ENCODE peak calls at places on chromosomes 5 and 9, in six cellular contexts. C, O, B, W, P and X are unnamed samples.

GRCh38 chr5:143019614-143020515 is 249.7 kb downstream of the ARHGAP26 start:
- DNase-seq in O (no peak), P (no peak), B (no peak), C (no peak), W (no peak), X (peak)

GRCh38 chr5:108884736-108885135 is 137.0 kb downstream of the FER start:
- DNase-seq in B (no peak), C (no peak), O (peak), W (no peak), P (no peak), X (peak)

GRCh38 chr5:171418982-171419662 is at the start of gene FGF18:
- DNase-seq in W (peak), C (peak), P (peak), B (peak), O (peak), X (peak)

GRCh38 chr9:137405677-137406081 is 17.3 kb downstream of the EXD3 start:
- DNase-seq in W (no peak), O (peak), P (no peak), C (peak), B (no peak), X (no peak)

GRCh38 chr9:80698725-80699124 is 990.6 kb downstream of the TLE1 start:
- DNase-seq in B (no peak), P (no peak), C (no peak), O (peak), W (no peak), X (no peak)

GRCh38 chr5:173591300-173591622 is 25.2 kb downstream of the BOD1 start:
- DNase-seq in W (no peak), C (no peak), P (peak), B (no peak), O (no peak), X (no peak)

GRCh38 chr5:124737651-124738050 is 8.8 kb downstream of the ZNF608 start:
- DNase-seq in W (no peak), B (no peak), O (no peak), P (no peak), C (no peak), X (no peak)

GRCh38 chr5:168073991-168074800 is 217.2 kb upstream of the WWC1 start:
- DNase-seq in B (no peak), C (no peak), O (no peak), W (no peak), P (no peak), X (no peak)

GRCh38 chr9:104927912-104928740 is at the start of gene ABCA1:
- DNase-seq in P (peak), W (peak), B (peak), O (peak), C (peak), X (peak)

GRCh38 chr5:15787676-15788075 is 287.7 kb downstream of the FBXL7 start:
- DNase-seq in C (no peak), O (no peak), P (no peak), W (no peak), B (no peak), X (no peak)

GRCh38 chr9:131735238-131736181 is 4.4 kb downstream of the RAPGEF1 start:
- DNase-seq in W (no peak), B (no peak), O (no peak), P (no peak), C (no peak), X (no peak)

GRCh38 chr9:4934976-4935672 is 49.9 kb upstream of the JAK2 start:
- DNase-seq in O (no peak), B (peak), P (no peak), C (no peak), W (no peak), X (no peak)

GRCh38 chr5:13957032-13957645 is 12.7 kb upstream of the DNAH5 start:
- DNase-seq in B (peak), W (no peak), C (no peak), O (peak), P (peak), X (peak)

GRCh38 chr9:27033815-27034403 is 28.4 kb upstream of the LRRC19 start:
- DNase-seq in C (no peak), W (peak), O (peak), P (peak), B (peak), X (peak)

GRCh38 chr5:150078802-150079654 is 7.3 kb downstream of the CSF1R start:
- DNase-seq in W (peak), C (no peak), P (no peak), B (no peak), O (no peak), X (no peak)

GRCh38 chr5:76716456-76717157 is 681 bp downstream of the F2R start:
- DNase-seq in O (no peak), W (peak), C (peak), P (no peak), B (peak), X (peak)

GRCh38 chr9:35697486-35697885 is 7.8 kb upstream of the TPM2 start:
- DNase-seq in P (no peak), W (no peak), C (no peak), B (no peak), O (no peak), X (no peak)

GRCh38 chr9:35698231-35698630 is 8.5 kb upstream of the TPM2 start:
- DNase-seq in O (no peak), W (no peak), C (no peak), B (no peak), P (no peak), X (no peak)

GRCh38 chr9:35696520-35697215 is 6.9 kb upstream of the TPM2 start:
- DNase-seq in O (peak), C (peak), B (no peak), W (peak), P (peak), X (peak)

GRCh38 chr9:35691757-35692301 is 2.1 kb upstream of the TPM2 start:
- DNase-seq in P (peak), B (no peak), W (no peak), C (peak), O (no peak), X (no peak)

DNA sequence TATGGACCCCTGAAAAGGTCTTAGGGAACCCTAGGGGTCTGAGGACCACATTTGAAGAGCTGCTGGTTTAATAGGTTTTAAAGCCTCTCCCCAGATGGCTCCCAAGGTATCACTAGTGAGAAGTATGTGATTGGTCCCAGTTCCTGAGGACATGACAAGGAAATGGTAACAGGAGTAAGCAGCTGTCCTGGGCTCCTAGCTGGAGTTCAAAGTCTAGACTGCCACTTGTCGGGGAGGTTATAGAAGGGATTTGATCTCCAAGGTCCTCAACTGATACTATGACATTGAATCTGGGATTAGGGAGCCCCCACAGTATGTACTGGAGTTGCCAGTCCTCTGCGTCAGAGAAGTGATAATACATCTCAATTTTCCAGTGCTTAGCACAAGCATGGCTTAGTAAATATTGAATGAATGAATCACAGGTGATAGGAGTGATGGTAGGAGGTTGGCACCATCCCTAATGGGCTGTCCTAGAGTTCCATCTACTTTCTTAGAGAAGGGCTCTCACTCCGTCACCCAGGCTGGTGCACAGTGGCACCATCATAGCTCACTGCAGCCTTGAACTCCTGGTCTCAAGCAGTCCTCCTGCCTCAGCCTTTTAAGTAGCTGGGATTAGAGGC is 6.2 kb upstream of the TPM2 start:
- DNase-seq in W (no peak), C (no peak), P (no peak), O (peak), B (no peak), X (no peak)
- H3K27ac ChIP-seq in W (no peak), C (no peak), P (no peak), O (peak), B (no peak), X (no peak)

GRCh38 chr9:114233806-114234205 is 78.5 kb downstream of the COL27A1 start:
- DNase-seq in B (no peak), P (no peak), O (no peak), W (no peak), C (no peak), X (no peak)
- H4K91ac ChIP-seq in B (no peak), P (no peak), O (no peak), W (no peak), C (no peak), X (no peak)

GRCh38 chr9:88818495-88819201 is 172.6 kb upstream of the S1PR3 start:
- DNase-seq in W (peak), P (no peak), O (peak), C (peak), B (peak), X (peak)
- H3K27ac ChIP-seq in W (no peak), P (no peak), O (peak), C (no peak), B (no peak), X (peak)

DNA sequence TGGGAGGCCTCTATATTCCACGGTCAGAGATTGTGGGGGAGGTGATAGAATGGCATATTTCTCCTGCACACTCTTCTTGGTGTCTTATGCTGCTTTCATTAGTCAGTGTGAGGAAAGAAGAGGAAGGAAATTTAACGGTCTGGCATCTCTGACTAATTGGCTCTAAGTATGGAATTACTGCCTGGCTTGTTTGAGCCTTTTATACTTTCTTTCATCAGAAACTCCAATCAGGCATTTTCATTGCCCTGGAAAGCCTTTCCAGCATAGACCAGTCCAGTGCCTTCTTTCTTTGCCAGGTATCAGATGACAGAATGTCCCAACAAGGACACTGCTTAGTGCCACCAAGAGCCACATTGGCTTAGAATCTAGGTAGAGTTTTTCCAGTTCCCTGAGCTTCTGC is 30.2 kb downstream of the CYSTM1 start:
- DNase-seq in C (no peak), W (no peak), P (no peak), B (no peak), O (no peak), X (peak)
- H4K91ac ChIP-seq in C (no peak), W (no peak), P (no peak), B (no peak), O (no peak), X (no peak)

DNA sequence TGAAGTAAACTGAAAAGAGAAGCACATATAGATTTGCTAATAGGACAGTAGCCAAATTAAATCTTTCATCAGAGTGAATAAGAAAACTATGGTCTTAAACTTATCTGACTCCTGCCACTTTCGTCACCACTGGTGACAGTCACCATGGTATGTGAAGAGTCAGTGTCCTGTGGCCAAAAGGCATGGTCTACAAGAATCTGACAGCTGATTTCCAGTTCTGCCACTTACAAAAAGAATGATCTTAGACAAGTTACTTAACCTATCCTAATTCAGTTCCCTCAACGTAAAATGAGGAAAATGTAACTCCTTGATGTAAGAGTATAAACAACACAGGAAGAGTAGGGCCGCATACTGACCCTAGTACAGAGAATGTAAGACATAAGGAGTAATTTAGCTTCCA is 102.0 kb downstream of the LPAR1 start:
- DNase-seq in P (peak), O (no peak), W (no peak), B (no peak), C (no peak), X (no peak)
- H3K27ac ChIP-seq in P (no peak), O (peak), W (no peak), B (no peak), C (no peak), X (no peak)

GRCh38 chr9:21682981-21683380 is 119.5 kb upstream of the MTAP start:
- DNase-seq in B (no peak), O (peak), C (no peak), P (no peak), W (no peak), X (peak)

GRCh38 chr9:21679432-21679831 is 123.0 kb upstream of the MTAP start:
- DNase-seq in C (no peak), O (no peak), W (no peak), P (no peak), B (no peak), X (no peak)

GRCh38 chr9:21681641-21682040 is 120.8 kb upstream of the MTAP start:
- DNase-seq in O (peak), B (no peak), C (no peak), P (no peak), W (no peak), X (peak)

GRCh38 chr9:21682376-21682775 is 120.1 kb upstream of the MTAP start:
- DNase-seq in W (no peak), O (no peak), P (no peak), B (no peak), C (no peak), X (no peak)

GRCh38 chr9:21680590-21680989 is 121.8 kb upstream of the MTAP start:
- DNase-seq in C (no peak), O (no peak), W (no peak), B (no peak), P (no peak), X (no peak)
- H4K91ac ChIP-seq in C (no peak), O (peak), W (no peak), B (no peak), P (no peak), X (no peak)